ENCODE peak calls at places on chromosomes 12 and 14, in five cellular contexts. U is iris pigment epithelial cell, R is MV-4-11, I is aorta, L is NCI-H226. P is an unnamed sample.
A peak's percentile ranks its signal among the peaks of the same experiment; 100 is the strongest.

GRCh38 chr12:879641-880040 is 69.9 kb downstream of the RAD52 start:
- DNase-seq in U (peak; percentile 53), R (no peak), I (no peak), L (peak; percentile 26), P (peak; percentile 47)

GRCh38 chr12:63151061-63151897 is at the start of gene AVPR1A:
- DNase-seq in I (peak; percentile 40), L (no peak), U (peak; percentile 2), R (no peak), P (no peak)

GRCh38 chr14:23125006-23125405 is 6.0 kb upstream of the CEBPE start:
- DNase-seq in R (no peak), L (no peak), U (no peak), I (no peak), P (no peak)

GRCh38 chr14:38941485-38941884 is 161.6 kb downstream of the SEC23A start:
- DNase-seq in I (no peak), U (no peak), L (no peak), R (no peak), P (no peak)

GRCh38 chr14:56055521-56055920 is 62.7 kb upstream of the PELI2 start:
- DNase-seq in R (no peak), L (no peak), I (no peak), U (no peak), P (no peak)

GRCh38 chr12:98373019-98373554 is 142.3 kb upstream of the TMPO start:
- DNase-seq in I (no peak), R (peak; percentile 39), L (peak; percentile 26), U (peak; percentile 45), P (peak; percentile 35)

GRCh38 chr12:42704810-42705401 is 115.4 kb upstream of the PRICKLE1 start:
- DNase-seq in U (no peak), R (peak; percentile 58), L (no peak), I (no peak), P (no peak)

GRCh38 chr12:93741741-93742085 is 64.5 kb downstream of the CRADD start:
- DNase-seq in I (no peak), R (no peak), U (no peak), L (no peak), P (no peak)

GRCh38 chr12:93818488-93819047 is 141.4 kb downstream of the CRADD start:
- DNase-seq in U (no peak), R (no peak), I (no peak), L (no peak), P (no peak)

GRCh38 chr14:34665785-34666425 is 36.0 kb upstream of the SNX6 start:
- DNase-seq in I (peak; percentile 67), R (peak; percentile 58), U (peak; percentile 98), L (peak; percentile 88), P (peak; percentile 89)

GRCh38 chr14:61505815-61506809 is 184.7 kb downstream of the PRKCH start:
- DNase-seq in R (no peak), U (no peak), I (peak; percentile 55), L (no peak), P (no peak)

P was measured in brain microvascular endothelial cell.